ENCODE peak calls at places on chromosomes 16 and 17, in ten cellular contexts. N is mucosa of descending colon, J is Peyer's patch, M is cardiac fibroblast, B is right cardiac atrium, S is suprapubic skin, V is ascending aorta, K is GM12865, G is A549, F is MM.1S. O is an unnamed sample.

GRCh38 chr17:44400226-44400847 is 10.9 kb upstream of the ITGA2B start:
- DNase-seq in N (no peak), J (no peak), M (peak; percentile 54), B (no peak), S (no peak), V (no peak), K (peak; percentile 37), G (peak; percentile 48), F (peak; percentile 13), O (no peak)

GRCh38 chr16:81527477-81528178 is 83.0 kb downstream of the CMIP start:
- DNase-seq in N (no peak), J (no peak), M (no peak), B (no peak), S (no peak), V (no peak), K (no peak), G (no peak), F (no peak), O (no peak)

GRCh38 chr16:1093284-1094123 is 2.5 kb downstream of the C1QTNF8 start:
- DNase-seq in N (no peak), J (no peak), M (peak; percentile 7), B (no peak), S (no peak), V (no peak), K (peak; percentile 33), G (no peak), F (no peak), O (no peak)

GRCh38 chr17:61254894-61255293 is 144.7 kb upstream of the TBX2 start:
- DNase-seq in N (no peak), J (no peak), M (no peak), B (no peak), S (no peak), V (no peak), K (no peak), G (no peak), F (no peak), O (no peak)

GRCh38 chr16:67100569-67101300 is 9.0 kb upstream of the PHAF1 start:
- DNase-seq in N (no peak), J (no peak), M (peak; percentile 51), B (no peak), S (no peak), V (no peak), K (peak; percentile 45), G (peak; percentile 49), F (peak; percentile 27), O (no peak)

GRCh38 chr17:45387739-45388138 is 44.9 kb downstream of the ARHGAP27 start:
- DNase-seq in N (no peak), J (no peak), M (no peak), B (no peak), S (no peak), V (no peak), K (no peak), G (no peak), F (no peak), O (no peak)

GRCh38 chr17:17752822-17753448 is 71.7 kb downstream of the RAI1 start:
- DNase-seq in N (no peak), J (no peak), M (no peak), B (no peak), S (no peak), V (no peak), K (peak; percentile 17), G (no peak), F (no peak), O (no peak)

GRCh38 chr17:31394544-31394943 is 3.1 kb downstream of the RAB11FIP4 start:
- DNase-seq in N (no peak), J (no peak), M (peak; percentile 70), B (peak; percentile 67), S (no peak), V (no peak), K (peak; percentile 61), G (no peak), F (peak; percentile 59), O (peak; percentile 38)

GRCh38 chr17:58331815-58332719 is 3.5 kb upstream of the TSPOAP1 start:
- DNase-seq in N (peak; percentile 95), J (peak; percentile 66), M (no peak), B (peak; percentile 64), S (no peak), V (peak; percentile 52), K (peak; percentile 98), G (no peak), F (peak; percentile 97), O (peak; percentile 70)

GRCh38 chr17:58330544-58330996 is 2.0 kb upstream of the TSPOAP1 start:
- DNase-seq in N (peak; percentile 59), J (no peak), M (no peak), B (no peak), S (no peak), V (no peak), K (no peak), G (no peak), F (no peak), O (no peak)

GRCh38 chr17:58329808-58330543 is 1.4 kb upstream of the TSPOAP1 start:
- DNase-seq in N (no peak), J (no peak), M (no peak), B (no peak), S (no peak), V (no peak), K (peak; percentile 95), G (no peak), F (peak; percentile 89), O (no peak)

GRCh38 chr17:58332720-58333395 is 4.3 kb upstream of the TSPOAP1 start:
- DNase-seq in N (peak; percentile 83), J (peak; percentile 51), M (no peak), B (no peak), S (no peak), V (no peak), K (peak; percentile 85), G (no peak), F (peak; percentile 26), O (no peak)

DNA sequence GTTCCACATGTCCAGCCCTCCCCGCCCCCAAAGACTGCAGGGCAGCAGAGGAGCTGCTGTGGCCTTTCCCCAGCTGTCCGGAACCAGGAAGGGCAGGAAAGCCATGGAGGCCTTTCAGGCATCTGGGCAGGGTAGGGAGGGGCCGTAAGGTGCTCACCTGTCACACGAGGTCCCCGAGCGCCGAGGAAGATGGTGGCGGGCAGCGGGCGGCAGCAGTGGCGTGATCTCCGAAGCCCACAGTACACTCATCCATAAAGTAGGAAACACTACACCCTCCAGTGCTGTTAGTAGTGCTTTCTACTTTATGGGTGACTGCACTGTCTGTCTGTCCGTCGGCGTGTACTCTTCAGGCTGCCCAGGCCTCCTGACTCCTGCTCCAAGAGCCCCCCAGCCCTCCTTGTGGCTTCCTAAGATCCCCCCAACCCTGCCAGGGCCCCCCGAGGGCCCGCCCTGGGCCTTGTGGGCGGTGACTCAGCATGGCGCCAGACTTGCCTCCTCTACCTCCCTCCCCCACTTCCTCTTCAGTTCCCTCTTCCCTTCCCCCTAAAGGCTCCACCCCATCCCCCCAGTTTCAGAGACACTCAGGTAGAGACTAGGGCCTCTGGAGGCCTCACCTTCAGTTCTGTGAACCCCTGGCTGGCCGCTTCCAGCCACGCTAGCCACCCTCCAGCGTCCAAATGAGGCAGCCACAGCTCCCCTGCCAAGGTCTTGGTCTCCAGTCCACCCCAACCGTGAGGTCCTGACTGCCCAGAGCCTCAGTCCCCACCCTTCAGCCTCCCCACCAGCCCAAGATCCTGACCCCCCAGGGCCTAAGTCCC is 2.6 kb upstream of the TSPOAP1 start:
- DNase-seq in N (peak; percentile 82), J (peak; percentile 47), M (no peak), B (no peak), S (no peak), V (no peak), K (peak; percentile 88), G (no peak), F (peak; percentile 74), O (peak; percentile 57)
- H3K4me3 ChIP-seq in N (peak overlapping the region; percentile 30), J (peak overlapping the region; percentile 62), M (no peak overlapping the region), B (peak overlapping the region; percentile 2), S (peak overlapping the region; percentile 48), V (peak overlapping the region; percentile 62), K (peak overlapping the region; percentile 94), G (no peak overlapping the region), F (peak overlapping the region; percentile 100), O (peak overlapping the region; percentile 48)

GRCh38 chr17:7323731-7324437 is 5.3 kb downstream of the NEURL4 start:
- DNase-seq in N (no peak), J (peak; percentile 76), M (peak; percentile 48), B (peak; percentile 51), S (peak; percentile 68), V (no peak), K (peak; percentile 57), G (peak; percentile 83), F (no peak), O (peak; percentile 53)

GRCh38 chr17:7327056-7327455 is 2.1 kb downstream of the NEURL4 start:
- DNase-seq in N (no peak), J (no peak), M (no peak), B (peak; percentile 14), S (no peak), V (no peak), K (no peak), G (no peak), F (no peak), O (no peak)

GRCh38 chr17:7326186-7326585 is 2.9 kb downstream of the NEURL4 start:
- DNase-seq in N (no peak), J (no peak), M (no peak), B (peak; percentile 6), S (no peak), V (no peak), K (no peak), G (no peak), F (no peak), O (no peak)

GRCh38 chr17:7324438-7324779 is 4.7 kb downstream of the NEURL4 start:
- DNase-seq in N (no peak), J (no peak), M (no peak), B (no peak), S (no peak), V (no peak), K (no peak), G (no peak), F (no peak), O (no peak)

DNA sequence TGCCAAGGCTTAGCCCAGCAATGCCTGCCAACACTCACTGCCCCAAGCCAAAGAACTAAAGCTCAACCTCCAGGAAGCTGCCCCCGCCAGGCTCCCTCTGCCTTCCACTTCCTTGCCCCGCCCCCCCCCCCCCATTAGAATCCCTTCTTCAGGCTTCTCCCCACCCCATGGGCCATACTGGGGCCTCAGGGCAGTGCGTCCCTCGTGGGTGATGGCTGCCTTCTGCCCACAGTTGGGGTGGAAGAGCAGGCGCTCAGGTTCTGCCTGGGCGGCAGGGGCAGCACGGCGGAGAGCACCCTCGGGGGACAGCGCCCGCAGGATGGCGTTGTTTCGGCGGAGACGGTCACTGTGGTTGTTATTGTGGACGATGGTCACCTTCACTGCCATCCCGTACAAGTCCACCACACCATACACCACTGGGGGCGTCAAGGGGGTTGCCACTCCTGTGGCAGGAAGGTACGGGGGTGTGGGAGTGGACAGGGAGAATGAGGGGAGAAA is 4.1 kb downstream of the NEURL4 start:
- DNase-seq in N (no peak), J (no peak), M (no peak), B (no peak), S (no peak), V (no peak), K (no peak), G (no peak), F (no peak), O (no peak)
- H3K4me3 ChIP-seq in N (no peak overlapping the region), J (no peak overlapping the region), M (no peak overlapping the region), B (no peak overlapping the region), S (no peak overlapping the region), V (no peak overlapping the region), K (no peak overlapping the region), G (no peak overlapping the region), F (no peak overlapping the region), O (no peak overlapping the region)

GRCh38 chr16:27110524-27110896 is 43.8 kb downstream of the C16orf82 start:
- DNase-seq in N (no peak), J (no peak), M (no peak), B (no peak), S (no peak), V (no peak), K (no peak), G (no peak), F (no peak), O (no peak)
- H3K4me3 ChIP-seq in N (no peak overlapping the region), J (peak overlapping the region; percentile 45), M (no peak overlapping the region), B (no peak overlapping the region), S (no peak overlapping the region), V (peak overlapping the region; percentile 59), K (no peak overlapping the region), G (no peak overlapping the region), F (no peak overlapping the region), O (peak overlapping the region; percentile 1)

GRCh38 chr17:67819722-67820121 is 5.6 kb upstream of the BPTF start:
- DNase-seq in N (no peak), J (no peak), M (no peak), B (no peak), S (no peak), V (no peak), K (no peak), G (no peak), F (no peak), O (no peak)

GRCh38 chr17:67818110-67819002 is 6.9 kb upstream of the BPTF start:
- DNase-seq in N (no peak), J (no peak), M (no peak), B (no peak), S (no peak), V (no peak), K (peak; percentile 93), G (no peak), F (peak; percentile 7), O (no peak)

GRCh38 chr17:67810464-67810863 is 14.8 kb upstream of the BPTF start:
- DNase-seq in N (no peak), J (no peak), M (no peak), B (no peak), S (no peak), V (no peak), K (no peak), G (no peak), F (no peak), O (no peak)

DNA sequence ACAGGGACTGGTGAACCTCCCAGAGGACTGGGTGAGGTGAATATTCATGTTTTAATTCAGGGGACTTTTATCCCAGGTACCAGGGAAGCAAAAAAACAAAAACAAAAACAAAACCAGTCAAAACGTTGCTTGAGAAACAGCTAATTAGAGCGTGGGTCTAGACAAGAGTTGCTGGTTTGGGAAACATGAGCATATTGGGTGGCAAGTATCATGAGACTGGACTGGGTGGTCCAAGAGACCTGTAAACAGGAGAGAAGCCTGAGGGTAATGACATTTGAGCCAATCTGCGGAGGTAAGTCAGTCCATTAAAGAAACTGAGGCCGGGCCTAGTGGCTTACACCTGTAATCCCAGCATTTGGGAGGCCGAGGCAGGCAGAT is 11.5 kb upstream of the BPTF start:
- DNase-seq in N (no peak), J (no peak), M (no peak), B (no peak), S (no peak), V (no peak), K (peak; percentile 54), G (no peak), F (no peak), O (no peak)
- H3K4me3 ChIP-seq in N (no peak overlapping the region), J (no peak overlapping the region), M (no peak overlapping the region), B (no peak overlapping the region), S (no peak overlapping the region), V (no peak overlapping the region), K (peak overlapping the region; percentile 16), G (no peak overlapping the region), F (no peak overlapping the region), O (no peak overlapping the region)